ENCODE peak calls at places on chromosomes 13 and 19, in eight cellular contexts. Y is heart left ventricle; M is upper lobe of right lung; C is T-cell; W is Panc1; U is left cardiac atrium; Z is activated CD8-positive, alpha-beta T cell treated with anti-CD3 and anti-CD28 coated beads, Interleukin-2, amount 10 ng/mL, durations not matched to agents 7 days and 5 days; F is heart right ventricle. B is an unnamed sample.

GRCh38 chr13:21744149-21744548 is 73.3 kb downstream of the FGF9 start:
- ATAC-seq in C (no peak), U (no peak), Y (no peak), F (no peak), W (no peak), M (no peak), Z (no peak), B (no peak)

GRCh38 chr13:31009166-31009565 is 76.7 kb downstream of the TEX26 start:
- ATAC-seq in Z (no peak), M (no peak), U (no peak), C (no peak), W (no peak), Y (no peak), F (no peak), B (no peak)

GRCh38 chr19:56253737-56254136 is 18.8 kb upstream of the EDDM13 start:
- ATAC-seq in F (peak), W (peak), Y (no peak), M (peak), U (peak), Z (peak), C (no peak), B (peak)

GRCh38 chr13:104949840-104950805 is 1585.3 kb downstream of the EFNB2 start:
- ATAC-seq in Z (no peak), U (no peak), C (no peak), M (no peak), F (no peak), Y (no peak), W (no peak), B (no peak)

GRCh38 chr13:30463820-30464495 is 1.8 kb downstream of the HMGB1 start:
- ATAC-seq in Y (no peak), U (peak), M (peak), F (peak), C (peak), W (peak), Z (peak), B (peak)

GRCh38 chr13:101515504-101515903 is 63.0 kb downstream of the ITGBL1 start:
- ATAC-seq in Z (no peak), F (no peak), C (no peak), W (no peak), Y (no peak), U (no peak), M (no peak), B (no peak)

GRCh38 chr19:43731346-43731745 is 15.5 kb downstream of the IRGC start:
- ATAC-seq in Y (no peak), F (no peak), M (peak), Z (no peak), U (no peak), W (no peak), C (no peak), B (peak)

GRCh38 chr13:80798576-80799133 is 457.7 kb upstream of the SPRY2 start:
- ATAC-seq in W (no peak), M (no peak), Y (no peak), U (no peak), F (no peak), Z (no peak), C (no peak), B (no peak)

GRCh38 chr19:1396019-1396767 is 5.1 kb downstream of the GAMT start:
- ATAC-seq in M (no peak), C (peak), Y (peak), Z (no peak), U (peak), W (peak), F (peak), B (no peak)

GRCh38 chr19:53991224-53992113 is at the start of gene CACNG6:
- ATAC-seq in U (no peak), Y (no peak), W (peak), F (no peak), C (no peak), Z (no peak), M (peak), B (no peak)

GRCh38 chr13:42814868-42815267 is 33.5 kb downstream of the FAM216B start:
- ATAC-seq in Y (no peak), W (no peak), C (no peak), Z (no peak), U (no peak), M (no peak), F (no peak), B (no peak)

GRCh38 chr13:75760182-75760981 is 124.3 kb downstream of the LMO7 start:
- ATAC-seq in C (peak), F (peak), Z (peak), Y (peak), U (peak), W (peak), M (peak), B (peak)

GRCh38 chr19:28999733-29000433 is 213.1 kb downstream of the UQCRFS1 start:
- ATAC-seq in M (no peak), C (no peak), U (peak), W (no peak), Y (no peak), Z (no peak), F (no peak), B (no peak)

GRCh38 chr13:93235258-93236015 is 8.8 kb downstream of the GPC6 start:
- ATAC-seq in U (peak), F (no peak), W (no peak), Y (no peak), M (no peak), Z (no peak), C (no peak), B (no peak)

GRCh38 chr13:111612918-111613317 is 292.5 kb downstream of the TEX29 start:
- ATAC-seq in M (no peak), Z (no peak), F (no peak), C (no peak), Y (no peak), U (no peak), W (no peak), B (no peak)

GRCh38 chr13:112670118-112670517 is 19.7 kb upstream of the ATP11A start:
- ATAC-seq in W (no peak), Z (no peak), U (no peak), M (peak), F (no peak), Y (no peak), C (no peak), B (peak)

GRCh38 chr19:48363500-48363809 is 285 bp downstream of the TMEM143 start:
- ATAC-seq in Y (peak), Z (peak), C (no peak), M (peak), F (peak), U (peak), W (peak), B (peak)

GRCh38 chr19:29263305-29264080 is 50.5 kb upstream of the UQCRFS1 start:
- ATAC-seq in M (peak), Y (no peak), C (peak), F (no peak), W (peak), U (no peak), Z (peak), B (peak)

GRCh38 chr19:57056972-57057371 is 62.8 kb upstream of the USP29 start:
- ATAC-seq in M (no peak), W (no peak), U (no peak), C (no peak), Z (no peak), Y (no peak), F (no peak), B (no peak)

GRCh38 chr13:24627090-24627714 is 53.0 kb upstream of the ATP12A start:
- ATAC-seq in Y (no peak), C (no peak), F (no peak), W (peak), M (peak), U (no peak), Z (no peak), B (peak)

GRCh38 chr13:51770160-51770559 is 33.8 kb downstream of the DHRS12 start:
- ATAC-seq in U (no peak), C (no peak), Y (no peak), M (no peak), Z (no peak), W (no peak), F (no peak), B (no peak)

GRCh38 chr13:91346062-91346461 is 1.4 kb upstream of the MIR17HG start:
- ATAC-seq in F (no peak), U (no peak), W (no peak), Y (no peak), M (no peak), Z (no peak), C (no peak), B (no peak)

GRCh38 chr13:32969516-32969941 is 46.7 kb upstream of the KL start:
- ATAC-seq in Y (peak), F (peak), Z (no peak), C (no peak), U (peak), W (no peak), M (peak), B (no peak)

GRCh38 chr13:94764576-94765321 is 52.4 kb upstream of the SOX21 start:
- ATAC-seq in F (no peak), Y (no peak), M (no peak), W (no peak), C (no peak), U (no peak), Z (peak), B (no peak)

GRCh38 chr19:41307954-41308449 is 2.0 kb upstream of the CCDC97 start:
- ATAC-seq in W (peak), M (no peak), F (peak), C (no peak), Z (peak), Y (no peak), U (no peak), B (no peak)

GRCh38 chr13:66860868-66861447 is 369.2 kb downstream of the PCDH9 start:
- ATAC-seq in M (no peak), Y (no peak), Z (no peak), C (no peak), U (peak), W (no peak), F (no peak), B (no peak)

GRCh38 chr13:114196629-114197028 is 17.6 kb downstream of the CFAP97D2 start:
- ATAC-seq in Z (no peak), W (no peak), Y (no peak), C (no peak), M (peak), U (no peak), F (no peak), B (no peak)

GRCh38 chr19:14073925-14074838 is 1.6 kb downstream of the MISP3 start:
- ATAC-seq in Z (peak), Y (no peak), C (peak), M (no peak), F (peak), W (peak), U (peak), B (peak)

GRCh38 chr13:40146586-40147240 is 491.3 kb downstream of the COG6 start:
- ATAC-seq in U (no peak), Z (peak), M (no peak), C (peak), F (no peak), Y (no peak), W (no peak), B (peak)

GRCh38 chr13:46551410-46552301 is 1.3 kb upstream of the LRCH1 start:
- ATAC-seq in Y (peak), W (peak), F (peak), M (peak), C (no peak), U (peak), Z (no peak), B (peak)

GRCh38 chr13:32940601-32941000 is 75.6 kb upstream of the KL start:
- ATAC-seq in Z (no peak), C (no peak), Y (peak), F (peak), U (peak), M (peak), W (no peak), B (no peak)

GRCh38 chr19:52190679-52191293 is 934 bp downstream of the PPP2R1A start:
- ATAC-seq in M (no peak), Y (no peak), W (no peak), F (no peak), C (no peak), Z (no peak), U (no peak), B (no peak)

GRCh38 chr13:28573595-28574373 is 78.9 kb upstream of the FLT1 start:
- ATAC-seq in Z (no peak), C (no peak), U (no peak), M (peak), W (no peak), F (no peak), Y (no peak), B (no peak)

GRCh38 chr19:55141696-55142095 is 7.3 kb downstream of the TNNT1 start:
- ATAC-seq in C (no peak), U (no peak), W (no peak), Z (no peak), Y (no peak), F (peak), M (no peak), B (no peak)

GRCh38 chr13:74090397-74090796 is 43.8 kb downstream of the KLF12 start:
- ATAC-seq in F (no peak), C (no peak), Y (no peak), Z (peak), W (no peak), M (no peak), U (no peak), B (no peak)

GRCh38 chr19:37907735-37908066 is 693 bp downstream of the SIPA1L3 start:
- ATAC-seq in Z (no peak), C (no peak), F (no peak), Y (no peak), M (no peak), W (no peak), U (no peak), B (no peak)

GRCh38 chr13:80742027-80742426 is 401.1 kb upstream of the SPRY2 start:
- ATAC-seq in W (no peak), Z (no peak), M (no peak), Y (no peak), C (no peak), F (no peak), U (no peak), B (no peak)

B was measured in esophagus mucosa.